ENCODE peak calls at places on chromosome 14, in four cellular contexts. O is CD4-positive, CD25-positive, alpha-beta regulatory T cell; D is effector memory CD4-positive, alpha-beta T cell; L is right atrium auricular region. I is an unnamed sample.
A peak's percentile ranks its signal among the peaks of the same experiment; 100 is the strongest.

GRCh38 chr14:30874999-30875787 is 834 bp downstream of the COCH start:
- DNase-seq in L (no peak), O (peak; percentile 2), D (no peak), I (no peak)

GRCh38 chr14:81127785-81128184 is 93.0 kb downstream of the GTF2A1 start:
- DNase-seq in O (no peak), D (no peak), L (no peak), I (no peak)

GRCh38 chr14:64702493-64703392 is 1.5 kb upstream of the PLEKHG3 start:
- DNase-seq in L (no peak), O (no peak), D (peak; percentile 43), I (no peak)

GRCh38 chr14:37668646-37669045 is 73.2 kb downstream of the TTC6 start:
- DNase-seq in D (no peak), L (no peak), O (no peak), I (no peak)

GRCh38 chr14:79467837-79468236 is 743.5 kb downstream of the DIO2 start:
- DNase-seq in D (no peak), O (no peak), L (no peak), I (no peak)

GRCh38 chr14:22344673-22345072 is 244.4 kb downstream of the DAD1 start:
- DNase-seq in O (no peak), D (no peak), L (no peak), I (no peak)

GRCh38 chr14:23364604-23365352 is at the start of gene EFS:
- DNase-seq in D (no peak), O (no peak), L (no peak), I (no peak)

GRCh38 chr14:103395245-103395644 is 10.0 kb downstream of the MARK3 start:
- DNase-seq in L (no peak), D (no peak), O (peak; percentile 21), I (no peak)

GRCh38 chr14:77275041-77275854 is 4.2 kb upstream of the NGB start:
- DNase-seq in L (no peak), D (no peak), O (no peak), I (no peak)

GRCh38 chr14:105062048-105062433 is 3.2 kb downstream of the GPR132 start:
- DNase-seq in O (no peak), D (no peak), L (no peak), I (no peak)

GRCh38 chr14:105059917-105060565 is 5.2 kb downstream of the GPR132 start:
- DNase-seq in O (no peak), D (no peak), L (no peak), I (no peak)

GRCh38 chr14:105061428-105062047 is 3.7 kb downstream of the GPR132 start:
- DNase-seq in L (no peak), O (peak; percentile 33), D (peak; percentile 41), I (peak; percentile 50)

GRCh38 chr14:105059035-105059916 is 6.0 kb downstream of the GPR132 start:
- DNase-seq in L (no peak), O (peak; percentile 67), D (no peak), I (peak; percentile 45)

GRCh38 chr14:105060751-105061427 is 4.3 kb downstream of the GPR132 start:
- DNase-seq in D (no peak), L (no peak), O (peak; percentile 38), I (peak; percentile 62)
- H3K4me3 ChIP-seq in D (peak overlapping the region; percentile 57), L (peak overlapping the region; percentile 5), O (peak overlapping the region; percentile 37), I (peak overlapping the region; percentile 99)

DNA sequence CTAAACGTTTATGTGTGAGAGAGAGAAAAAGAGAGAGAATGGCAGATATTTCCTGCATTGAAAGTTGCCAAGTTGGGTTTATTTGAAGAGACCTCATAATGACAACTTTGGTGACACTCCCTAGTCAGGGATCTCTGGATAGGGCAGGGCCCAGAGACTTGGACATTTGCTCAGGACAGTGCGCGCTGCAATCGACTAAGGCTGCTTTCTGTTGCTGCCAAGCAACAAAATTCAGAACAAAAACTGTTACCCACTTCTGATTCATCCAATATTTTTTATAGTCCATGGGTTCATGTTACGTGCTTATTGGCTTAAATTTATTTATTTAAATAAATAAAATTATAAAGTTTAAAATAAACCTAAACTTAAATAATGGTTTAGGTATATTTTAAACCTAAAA is 34.2 kb downstream of the PTGER2 start:
- DNase-seq in L (no peak), O (no peak), D (no peak), I (no peak)
- H3K27ac ChIP-seq in L (no peak overlapping the region), O (peak overlapping the region; percentile 29), D (no peak overlapping the region), I (no peak overlapping the region)

GRCh38 chr14:58772061-58772604 is 134.4 kb downstream of the DACT1 start:
- DNase-seq in D (no peak), O (no peak), L (no peak), I (no peak)

GRCh38 chr14:58771016-58771415 is 133.3 kb downstream of the DACT1 start:
- DNase-seq in D (no peak), L (no peak), O (no peak), I (no peak)

GRCh38 chr14:58770501-58770982 is 132.8 kb downstream of the DACT1 start:
- DNase-seq in D (no peak), L (no peak), O (no peak), I (no peak)

GRCh38 chr14:58768977-58769376 is 131.2 kb downstream of the DACT1 start:
- DNase-seq in L (no peak), O (no peak), D (no peak), I (no peak)

DNA sequence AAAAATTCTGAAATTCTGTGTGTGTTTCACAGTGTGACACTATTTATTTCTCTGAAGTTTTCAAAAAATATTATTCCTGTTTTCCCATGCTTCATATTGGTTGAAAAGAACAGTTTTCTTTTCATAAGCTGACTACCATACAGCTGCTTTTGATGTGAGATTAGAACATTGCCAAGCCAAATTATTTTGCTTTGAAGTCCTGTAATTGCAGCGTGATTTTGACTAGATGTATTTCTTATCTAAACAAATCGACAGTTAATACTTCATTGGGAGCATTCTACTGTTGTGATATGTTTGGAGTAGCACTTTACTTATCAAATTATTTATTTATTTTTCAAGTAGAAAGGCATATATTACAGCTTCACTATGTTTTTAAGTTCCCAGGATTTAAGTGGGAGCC is 132.0 kb downstream of the DACT1 start:
- DNase-seq in L (no peak), D (no peak), O (no peak), I (no peak)
- H3K4me1 ChIP-seq in L (peaks cover 4% of the 10 kb centered on the region), D (no peaks in the 10 kb centered on the region), O (no peaks in the 10 kb centered on the region), I (no peaks in the 10 kb centered on the region)

GRCh38 chr14:52313493-52313881 is 625 bp upstream of the PTGER2 start:
- DNase-seq in D (no peak), L (no peak), O (no peak), I (no peak)

GRCh38 chr14:52312872-52313492 is 1.1 kb upstream of the PTGER2 start:
- DNase-seq in D (no peak), O (no peak), L (no peak), I (no peak)

GRCh38 chr14:52313903-52314481 is at the start of gene PTGER2:
- DNase-seq in D (peak; percentile 75), L (peak; percentile 84), O (peak; percentile 58), I (peak; percentile 55)

GRCh38 chr14:52314521-52315354 is 626 bp downstream of the PTGER2 start:
- DNase-seq in L (no peak), O (peak; percentile 39), D (no peak), I (peak; percentile 43)

DNA sequence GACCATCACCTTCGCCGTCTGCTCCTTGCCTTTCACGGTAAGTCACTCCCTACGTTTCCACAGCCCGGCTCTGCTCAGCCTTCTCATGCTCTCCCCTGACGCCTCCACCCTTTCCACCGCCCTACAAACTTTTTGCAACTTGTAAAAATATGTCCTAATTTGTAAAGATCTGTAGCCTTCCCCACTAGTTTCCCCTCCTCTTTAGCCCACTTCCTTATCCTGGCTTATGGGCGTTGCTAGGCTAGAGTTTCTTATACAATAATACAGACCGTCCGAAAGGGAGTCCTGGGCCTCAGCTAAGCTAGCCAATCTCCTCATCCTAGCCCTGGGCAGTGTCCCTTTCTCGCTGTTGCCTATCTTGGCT is 1.2 kb downstream of the PTGER2 start:
- DNase-seq in D (no peak), O (no peak), L (no peak), I (peak; percentile 51)
- H3K4me3 ChIP-seq in D (peak overlapping the region; percentile 90), O (peak overlapping the region; percentile 96), L (peak overlapping the region; percentile 60), I (peak overlapping the region; percentile 68)

DNA sequence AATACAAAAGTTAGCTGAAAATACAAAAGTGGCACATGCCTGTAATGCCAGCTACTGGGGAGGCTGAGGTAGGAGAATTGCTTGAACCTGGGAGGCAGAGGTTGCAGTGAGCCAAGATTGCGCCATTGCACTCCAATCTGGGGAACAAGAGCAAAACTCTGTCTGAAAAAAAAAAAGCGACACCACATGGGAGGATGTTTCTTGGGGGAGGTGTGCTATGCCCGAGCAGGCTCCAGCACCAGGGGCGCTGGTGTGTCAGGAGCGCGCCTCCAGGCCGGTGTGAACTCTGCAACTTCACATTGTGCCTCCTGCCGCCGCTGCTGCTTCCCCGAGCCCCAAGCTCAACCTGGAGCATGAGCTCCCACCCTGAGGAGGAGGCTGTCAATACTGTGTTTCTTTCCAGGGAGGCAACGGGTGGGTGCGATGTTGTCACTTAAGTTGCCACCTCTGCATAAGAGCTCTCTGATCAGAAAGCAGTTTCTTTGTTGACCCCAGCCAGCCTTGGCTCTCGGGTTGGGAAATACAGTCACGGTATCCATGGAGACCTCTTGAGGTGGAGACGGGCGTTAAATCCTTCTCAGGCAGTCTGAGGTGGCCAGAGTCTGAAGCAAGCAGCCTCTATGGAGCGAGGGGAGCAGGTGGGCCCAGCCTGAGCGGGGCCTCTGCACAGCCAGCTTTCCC is 18.9 kb downstream of the DEGS2 start:
- DNase-seq in O (no peak), D (no peak), L (no peak), I (no peak)
- H3K27ac ChIP-seq in O (no peak overlapping the region), D (no peak overlapping the region), L (no peak overlapping the region), I (peak overlapping the region; percentile 61)

GRCh38 chr14:85106491-85106890 is 423.5 kb upstream of the FLRT2 start:
- DNase-seq in O (no peak), L (no peak), D (no peak), I (no peak)

DNA sequence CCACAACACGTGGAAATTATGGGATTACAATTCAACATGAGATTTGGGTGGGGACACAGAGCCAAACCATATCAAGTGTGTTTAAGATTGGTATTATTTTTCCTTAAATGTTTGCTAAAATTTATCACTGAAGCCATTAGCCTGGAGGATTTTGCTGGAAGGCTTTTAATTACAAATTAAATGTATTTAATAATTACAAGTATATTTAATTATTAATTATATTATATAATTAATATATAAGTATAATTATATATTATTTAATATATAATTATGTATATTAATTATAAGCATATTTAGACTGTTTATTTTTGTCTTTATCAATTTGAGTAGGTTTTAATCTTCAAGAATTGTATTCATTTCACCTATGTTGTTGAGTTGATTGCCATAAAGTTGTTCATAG is 427.4 kb upstream of the FLRT2 start:
- DNase-seq in O (no peak), L (no peak), D (no peak), I (no peak)
- H3K4me1 ChIP-seq in O (no peaks in the 10 kb centered on the region), L (no peaks in the 10 kb centered on the region), D (no peaks in the 10 kb centered on the region), I (no peaks in the 10 kb centered on the region)